ENCODE peak calls at places on chromosome 4, in five cellular contexts. Y, N, P, S and C are unnamed samples.

GRCh38 chr4:85952518-85952917 is 407.3 kb downstream of the MAPK10 start:
- DNase-seq in N (peak; percentile 61), Y (no peak), P (no peak), S (no peak), C (no peak)

GRCh38 chr4:38620025-38620424 is 44.0 kb upstream of the KLF3 start:
- DNase-seq in S (no peak), Y (no peak), N (no peak), P (no peak), C (no peak)

GRCh38 chr4:72770708-72771107 is 201.7 kb upstream of the ADAMTS3 start:
- DNase-seq in P (peak; percentile 11), N (no peak), Y (no peak), S (no peak), C (no peak)

GRCh38 chr4:113979157-113979972 is at the start of gene ARSJ:
- DNase-seq in S (peak; percentile 51), P (peak; percentile 83), N (peak; percentile 92), Y (no peak), C (peak; percentile 93)

GRCh38 chr4:55445921-55446577 is 50.3 kb downstream of the TMEM165 start:
- DNase-seq in S (no peak), P (peak; percentile 52), N (peak; percentile 72), Y (no peak), C (peak; percentile 56)

GRCh38 chr4:79421483-79421882 is 13.5 kb upstream of the GK2 start:
- DNase-seq in P (no peak), S (no peak), N (no peak), Y (no peak), C (no peak)

GRCh38 chr4:113457886-113458285 is 303.7 kb downstream of the CAMK2D start:
- DNase-seq in P (no peak), S (no peak), N (peak; percentile 26), Y (no peak), C (no peak)

GRCh38 chr4:178275671-178276360 is 833.6 kb upstream of the AGA start:
- DNase-seq in S (no peak), N (no peak), P (no peak), Y (no peak), C (no peak)

GRCh38 chr4:10077101-10077491 is 39.5 kb downstream of the WDR1 start:
- DNase-seq in Y (no peak), N (no peak), S (no peak), P (no peak), C (no peak)

GRCh38 chr4:121943941-121944340 is 7.9 kb downstream of the TRPC3 start:
- DNase-seq in Y (no peak), N (peak; percentile 11), S (no peak), P (no peak), C (no peak)

GRCh38 chr4:92346289-92346688 is 42.5 kb downstream of the GRID2 start:
- DNase-seq in S (no peak), N (no peak), P (no peak), Y (no peak), C (no peak)